ENCODE peak calls at places on chromosomes 3 and 15, in eight cellular contexts. One of them, this sample, is unnamed.

GRCh38 chr15:92958105-92958504 is 58.0 kb downstream of the CHD2 start:
- DNase-seq in left ventricle myocardium inferior: no peak
- DNase-seq in GM20000: no peak
- DNase-seq in heart right ventricle: no peak
- DNase-seq in HCT116: no peak
- DNase-seq in nephron progenitor cell: no peak
- DNase-seq in neural progenitor cell: no peak
- DNase-seq in fibroblast of lung: peak
- DNase-seq in this sample: no peak

GRCh38 chr15:63172376-63173115 is 15.3 kb upstream of the RPS27L start:
- DNase-seq in left ventricle myocardium inferior: no peak
- DNase-seq in GM20000: no peak
- DNase-seq in heart right ventricle: no peak
- DNase-seq in HCT116: no peak
- DNase-seq in nephron progenitor cell: peak
- DNase-seq in neural progenitor cell: peak
- DNase-seq in fibroblast of lung: no peak
- DNase-seq in this sample: no peak

GRCh38 chr3:123409443-123410148 is 39.3 kb downstream of the ADCY5 start:
- DNase-seq in left ventricle myocardium inferior: no peak
- DNase-seq in GM20000: no peak
- DNase-seq in heart right ventricle: no peak
- DNase-seq in HCT116: no peak
- DNase-seq in nephron progenitor cell: peak
- DNase-seq in neural progenitor cell: no peak
- DNase-seq in fibroblast of lung: no peak
- DNase-seq in this sample: no peak

GRCh38 chr3:67094167-67094566 is 96.1 kb downstream of the KBTBD8 start:
- DNase-seq in left ventricle myocardium inferior: no peak
- DNase-seq in GM20000: no peak
- DNase-seq in heart right ventricle: no peak
- DNase-seq in HCT116: no peak
- DNase-seq in nephron progenitor cell: no peak
- DNase-seq in neural progenitor cell: no peak
- DNase-seq in fibroblast of lung: no peak
- DNase-seq in this sample: no peak

GRCh38 chr15:36449662-36450145 is 129.7 kb upstream of the CDIN1 start:
- DNase-seq in left ventricle myocardium inferior: no peak
- DNase-seq in GM20000: no peak
- DNase-seq in heart right ventricle: no peak
- DNase-seq in HCT116: peak
- DNase-seq in nephron progenitor cell: no peak
- DNase-seq in neural progenitor cell: no peak
- DNase-seq in fibroblast of lung: peak
- DNase-seq in this sample: no peak

GRCh38 chr3:108437439-108437838 is 73.0 kb downstream of the MYH15 start:
- DNase-seq in left ventricle myocardium inferior: no peak
- DNase-seq in GM20000: no peak
- DNase-seq in heart right ventricle: no peak
- DNase-seq in HCT116: no peak
- DNase-seq in nephron progenitor cell: no peak
- DNase-seq in neural progenitor cell: no peak
- DNase-seq in fibroblast of lung: no peak
- DNase-seq in this sample: no peak

GRCh38 chr3:4320453-4320852 is 17.3 kb downstream of the SETMAR start:
- DNase-seq in left ventricle myocardium inferior: no peak
- DNase-seq in GM20000: no peak
- DNase-seq in heart right ventricle: no peak
- DNase-seq in HCT116: no peak
- DNase-seq in nephron progenitor cell: no peak
- DNase-seq in neural progenitor cell: no peak
- DNase-seq in fibroblast of lung: no peak
- DNase-seq in this sample: no peak

GRCh38 chr15:43881944-43882343 is 55.1 kb downstream of the WDR76 start:
- DNase-seq in left ventricle myocardium inferior: no peak
- DNase-seq in GM20000: no peak
- DNase-seq in heart right ventricle: no peak
- DNase-seq in HCT116: no peak
- DNase-seq in nephron progenitor cell: no peak
- DNase-seq in neural progenitor cell: peak
- DNase-seq in fibroblast of lung: no peak
- DNase-seq in this sample: no peak

GRCh38 chr15:37360724-37361123 is 260.4 kb upstream of the MEIS2 start:
- DNase-seq in left ventricle myocardium inferior: no peak
- DNase-seq in GM20000: no peak
- DNase-seq in heart right ventricle: no peak
- DNase-seq in HCT116: no peak
- DNase-seq in nephron progenitor cell: no peak
- DNase-seq in neural progenitor cell: no peak
- DNase-seq in fibroblast of lung: no peak
- DNase-seq in this sample: no peak

GRCh38 chr15:40859206-40859851 is 14.7 kb downstream of the RHOV start:
- DNase-seq in left ventricle myocardium inferior: peak
- DNase-seq in GM20000: peak
- DNase-seq in heart right ventricle: peak
- DNase-seq in HCT116: peak
- DNase-seq in nephron progenitor cell: peak
- DNase-seq in neural progenitor cell: peak
- DNase-seq in fibroblast of lung: peak
- DNase-seq in this sample: peak

GRCh38 chr3:154327871-154328270 is 3.6 kb upstream of the DHX36 start:
- DNase-seq in left ventricle myocardium inferior: no peak
- DNase-seq in GM20000: no peak
- DNase-seq in heart right ventricle: no peak
- DNase-seq in HCT116: no peak
- DNase-seq in nephron progenitor cell: no peak
- DNase-seq in neural progenitor cell: no peak
- DNase-seq in fibroblast of lung: no peak
- DNase-seq in this sample: no peak

GRCh38 chr3:154324919-154325318 is 632 bp upstream of the DHX36 start:
- DNase-seq in left ventricle myocardium inferior: no peak
- DNase-seq in GM20000: no peak
- DNase-seq in heart right ventricle: no peak
- DNase-seq in HCT116: no peak
- DNase-seq in nephron progenitor cell: no peak
- DNase-seq in neural progenitor cell: peak
- DNase-seq in fibroblast of lung: peak
- DNase-seq in this sample: no peak

DNA sequence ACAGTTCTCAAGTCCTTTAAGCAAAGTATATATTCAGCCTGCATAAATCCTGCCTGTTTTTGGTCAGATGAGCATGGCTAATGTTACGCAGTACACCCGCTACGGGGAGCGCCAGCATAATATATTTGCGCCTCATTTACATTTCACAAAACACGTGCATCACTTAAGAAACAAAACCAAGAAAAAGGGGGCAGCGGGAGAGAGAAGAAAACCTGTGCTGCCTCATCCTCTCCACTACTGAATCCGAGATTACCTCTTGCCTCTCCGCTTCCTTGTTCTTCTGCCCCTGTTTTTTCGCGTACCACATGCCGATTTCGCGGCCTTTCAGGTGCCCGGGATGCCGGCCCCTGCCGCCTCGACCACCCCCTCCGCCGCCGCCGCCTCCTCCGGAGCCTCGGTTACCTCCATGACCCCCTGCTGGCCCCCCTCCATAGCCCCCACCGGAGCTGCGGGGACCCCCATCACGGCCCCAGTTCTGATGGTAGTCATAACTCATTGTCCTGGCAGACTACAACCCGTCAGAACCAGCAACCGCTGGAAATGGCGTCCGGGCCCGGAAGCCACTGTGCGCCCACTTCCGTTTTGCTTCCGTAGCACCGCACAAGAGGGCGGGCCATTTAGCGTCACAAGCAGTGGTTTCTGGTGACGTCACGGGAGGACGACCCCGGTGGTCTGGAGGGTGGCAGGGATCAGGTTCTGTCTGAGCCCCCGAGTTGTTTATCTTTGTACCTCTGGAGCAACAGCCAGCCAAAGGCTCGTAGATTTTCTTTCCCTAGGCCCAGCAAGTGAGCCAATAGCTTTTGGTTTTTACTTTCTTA is at the start of gene DHX36:
- DNase-seq in left ventricle myocardium inferior: peak
- DNase-seq in GM20000: peak
- DNase-seq in heart right ventricle: peak
- DNase-seq in HCT116: peak
- DNase-seq in nephron progenitor cell: peak
- DNase-seq in neural progenitor cell: peak
- DNase-seq in fibroblast of lung: peak
- DNase-seq in this sample: peak
- TF ChIP-seq CTCF in left ventricle myocardium inferior: no peak
- TF ChIP-seq CTCF in GM20000: no peak
- TF ChIP-seq CTCF in heart right ventricle: no peak
- TF ChIP-seq CTCF in HCT116: no peak
- TF ChIP-seq CTCF in nephron progenitor cell: no peak
- TF ChIP-seq CTCF in neural progenitor cell: no peak
- TF ChIP-seq CTCF in fibroblast of lung: no peak
- TF ChIP-seq CTCF in this sample: peak

DNA sequence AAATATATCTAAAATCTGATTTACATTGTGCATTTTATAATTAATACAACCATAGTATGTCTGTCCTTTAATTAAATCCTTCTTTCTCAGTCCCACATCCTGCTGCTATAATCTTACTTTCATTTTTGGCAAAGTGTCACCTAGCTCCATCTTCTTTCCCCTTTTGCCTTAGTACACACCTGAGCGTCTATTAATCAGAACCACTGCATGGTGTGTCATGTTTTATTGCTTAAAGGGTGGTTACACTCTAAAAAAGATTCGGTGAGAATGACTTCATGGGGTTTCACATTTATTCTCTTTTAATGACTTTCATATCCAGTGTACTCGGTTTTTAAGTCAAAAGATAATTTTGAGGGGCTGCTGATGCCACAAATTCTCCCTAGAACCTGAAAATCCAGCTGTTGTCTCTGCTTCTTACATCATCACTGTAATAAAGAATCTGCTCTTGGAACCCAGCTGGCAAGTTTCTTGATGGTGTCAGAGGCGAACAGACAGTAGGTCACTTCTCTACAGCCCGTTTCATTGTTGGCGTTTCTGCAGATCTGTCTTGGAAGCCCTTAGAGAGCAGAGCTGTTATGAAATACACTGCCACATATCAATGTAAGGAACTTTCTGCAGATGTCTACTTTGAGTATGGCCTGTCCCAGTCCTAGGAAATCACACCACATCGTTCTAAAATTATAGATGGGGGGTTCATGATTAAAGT is 99.7 kb downstream of the TIGIT start:
- DNase-seq in left ventricle myocardium inferior: no peak
- DNase-seq in GM20000: no peak
- DNase-seq in heart right ventricle: no peak
- DNase-seq in HCT116: no peak
- DNase-seq in nephron progenitor cell: no peak
- DNase-seq in neural progenitor cell: no peak
- DNase-seq in fibroblast of lung: no peak
- DNase-seq in this sample: no peak
- TF ChIP-seq CTCF in left ventricle myocardium inferior: no peak
- TF ChIP-seq CTCF in GM20000: no peak
- TF ChIP-seq CTCF in heart right ventricle: no peak
- TF ChIP-seq CTCF in HCT116: no peak
- TF ChIP-seq CTCF in nephron progenitor cell: no peak
- TF ChIP-seq CTCF in neural progenitor cell: no peak
- TF ChIP-seq CTCF in fibroblast of lung: no peak
- TF ChIP-seq CTCF in this sample: no peak

GRCh38 chr3:187136347-187136746 is 2.9 kb downstream of the RPL39L start:
- DNase-seq in left ventricle myocardium inferior: no peak
- DNase-seq in GM20000: no peak
- DNase-seq in heart right ventricle: no peak
- DNase-seq in HCT116: no peak
- DNase-seq in nephron progenitor cell: no peak
- DNase-seq in neural progenitor cell: no peak
- DNase-seq in fibroblast of lung: no peak
- DNase-seq in this sample: no peak

GRCh38 chr3:187139126-187139894 is at the start of gene RPL39L:
- DNase-seq in left ventricle myocardium inferior: peak
- DNase-seq in GM20000: peak
- DNase-seq in heart right ventricle: peak
- DNase-seq in HCT116: no peak
- DNase-seq in nephron progenitor cell: peak
- DNase-seq in neural progenitor cell: peak
- DNase-seq in fibroblast of lung: peak
- DNase-seq in this sample: peak

GRCh38 chr3:187136936-187137335 is 2.4 kb downstream of the RPL39L start:
- DNase-seq in left ventricle myocardium inferior: no peak
- DNase-seq in GM20000: no peak
- DNase-seq in heart right ventricle: no peak
- DNase-seq in HCT116: peak
- DNase-seq in nephron progenitor cell: no peak
- DNase-seq in neural progenitor cell: no peak
- DNase-seq in fibroblast of lung: peak
- DNase-seq in this sample: no peak

DNA sequence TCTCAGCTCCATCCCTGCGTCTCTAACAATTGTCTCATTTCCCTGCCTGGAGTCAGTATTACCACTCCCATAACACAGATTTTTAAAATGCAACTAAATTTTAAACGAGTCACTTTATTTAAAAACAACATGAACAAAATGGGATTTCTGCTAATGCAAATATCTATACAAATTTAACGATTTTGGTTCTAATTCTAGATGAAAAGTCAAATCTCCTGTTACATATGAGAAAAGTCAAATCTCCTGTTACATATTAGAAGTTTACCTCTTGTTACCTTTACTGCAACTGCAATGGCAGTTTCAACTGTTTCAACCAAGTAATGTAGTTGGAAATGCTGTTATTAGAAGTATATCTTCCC is 578 bp upstream of the RPL39L start:
- DNase-seq in left ventricle myocardium inferior: no peak
- DNase-seq in GM20000: no peak
- DNase-seq in heart right ventricle: no peak
- DNase-seq in HCT116: no peak
- DNase-seq in nephron progenitor cell: no peak
- DNase-seq in neural progenitor cell: no peak
- DNase-seq in fibroblast of lung: no peak
- DNase-seq in this sample: no peak
- TF ChIP-seq CTCF in left ventricle myocardium inferior: no peak
- TF ChIP-seq CTCF in GM20000: no peak
- TF ChIP-seq CTCF in heart right ventricle: no peak
- TF ChIP-seq CTCF in HCT116: no peak
- TF ChIP-seq CTCF in nephron progenitor cell: peak
- TF ChIP-seq CTCF in neural progenitor cell: no peak
- TF ChIP-seq CTCF in fibroblast of lung: no peak
- TF ChIP-seq CTCF in this sample: no peak

DNA sequence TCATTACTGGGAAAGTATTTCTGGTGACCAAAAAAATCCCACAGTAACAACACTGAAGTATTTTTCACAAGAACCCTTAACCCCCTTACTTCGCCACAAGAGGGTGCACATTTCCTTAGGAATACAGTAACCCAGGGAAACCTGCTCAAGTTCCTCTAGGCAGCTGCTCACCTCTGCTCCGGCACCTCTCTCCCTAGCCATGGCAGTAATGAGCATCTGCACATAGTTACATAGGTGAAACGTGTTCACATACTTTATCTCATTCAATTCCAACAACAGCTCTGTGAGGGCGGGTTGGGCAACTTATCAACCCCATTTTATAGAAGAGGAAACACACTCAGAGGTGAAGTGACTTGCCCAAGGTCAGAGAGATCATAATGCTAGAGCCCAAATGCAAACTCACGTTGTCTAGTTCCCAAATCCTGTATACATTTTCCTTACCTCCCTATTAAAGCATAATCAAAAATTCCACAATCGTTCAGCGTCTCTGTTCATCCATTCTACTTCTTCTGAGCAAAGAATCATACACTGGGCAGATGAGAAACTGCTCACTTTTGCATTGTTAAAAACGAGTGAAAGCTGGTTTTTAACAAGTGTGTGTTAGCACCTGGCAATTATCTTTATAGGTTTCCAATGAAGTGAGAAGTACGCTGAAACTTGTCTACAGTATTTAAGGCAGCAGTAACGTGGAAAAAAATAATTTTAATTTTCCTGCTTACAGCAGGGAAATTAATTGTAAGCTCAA is 90.7 kb downstream of the IGF2BP2 start:
- DNase-seq in left ventricle myocardium inferior: no peak
- DNase-seq in GM20000: peak
- DNase-seq in heart right ventricle: peak
- DNase-seq in HCT116: peak
- DNase-seq in nephron progenitor cell: peak
- DNase-seq in neural progenitor cell: peak
- DNase-seq in fibroblast of lung: peak
- DNase-seq in this sample: peak
- TF ChIP-seq CTCF in left ventricle myocardium inferior: peak
- TF ChIP-seq CTCF in GM20000: peak
- TF ChIP-seq CTCF in heart right ventricle: peak
- TF ChIP-seq CTCF in HCT116: peak
- TF ChIP-seq CTCF in nephron progenitor cell: peak
- TF ChIP-seq CTCF in neural progenitor cell: peak
- TF ChIP-seq CTCF in fibroblast of lung: peak
- TF ChIP-seq CTCF in this sample: peak

This sample was measured in GM13977.